ENCODE peak calls at places on chromosomes 11 and 22, in eight cellular contexts. S is COLO829; X is epithelial cell of prostate; N is AG10803; U is ACHN; G is NCI-H1092 treated with DMSO at 0.1 percent for 48 hours; L is memory B cell; H is activated T-cell treated with anti-CD3 and anti-CD28 coated beads, Interleukin-2, amount 50 U/mL, for 72 hours. Z is an unnamed sample.

GRCh38 chr22:39381930-39382329 is 17.6 kb upstream of the TAB1 start:
- DNase-seq in S (no peak), X (no peak), N (no peak), U (no peak), G (no peak), L (no peak), H (no peak), Z (no peak)

GRCh38 chr11:113596658-113597057 is 109.5 kb downstream of the TMPRSS5 start:
- DNase-seq in S (no peak), X (no peak), N (no peak), U (no peak), G (no peak), L (no peak), H (no peak), Z (no peak)

GRCh38 chr11:10005955-10006525 is 288.0 kb downstream of the SBF2 start:
- DNase-seq in S (no peak), X (no peak), N (no peak), U (no peak), G (no peak), L (no peak), H (no peak), Z (no peak)

GRCh38 chr22:35517769-35518530 is 22.7 kb upstream of the RASD2 start:
- DNase-seq in S (no peak), X (no peak), N (no peak), U (no peak), G (no peak), L (no peak), H (no peak), Z (no peak)

GRCh38 chr22:43789452-43789851 is 22.7 kb downstream of the EFCAB6 start:
- DNase-seq in S (no peak), X (peak; percentile 85), N (peak; percentile 99), U (peak; percentile 44), G (no peak), L (no peak), H (no peak), Z (no peak)

GRCh38 chr11:69423611-69424385 is 57.7 kb upstream of the LINC01488 start:
- DNase-seq in S (no peak), X (no peak), N (no peak), U (no peak), G (no peak), L (no peak), H (no peak), Z (no peak)

GRCh38 chr11:129691154-129691553 is 124.5 kb upstream of the TMEM45B start:
- DNase-seq in S (no peak), X (no peak), N (no peak), U (no peak), G (no peak), L (no peak), H (no peak), Z (no peak)

GRCh38 chr11:35142481-35143207 is 3.7 kb downstream of the CD44 start:
- DNase-seq in S (peak; percentile 60), X (no peak), N (peak; percentile 78), U (peak; percentile 48), G (no peak), L (no peak), H (peak; percentile 67), Z (no peak)

GRCh38 chr11:112221263-112221835 is 4.9 kb upstream of the PTS start:
- DNase-seq in S (no peak), X (no peak), N (no peak), U (no peak), G (peak; percentile 39), L (no peak), H (no peak), Z (no peak)

GRCh38 chr11:61966673-61967176 is 709 bp downstream of the FTH1 start:
- DNase-seq in S (no peak), X (no peak), N (peak; percentile 42), U (no peak), G (peak; percentile 40), L (no peak), H (peak; percentile 35), Z (no peak)

GRCh38 chr22:46754110-46754799 is 8.2 kb upstream of the TBC1D22A start:
- DNase-seq in S (peak; percentile 96), X (peak; percentile 87), N (peak; percentile 98), U (peak; percentile 89), G (no peak), L (no peak), H (peak; percentile 51), Z (peak; percentile 83)

GRCh38 chr11:13667245-13667644 is 1.2 kb upstream of the FAR1 start:
- DNase-seq in S (no peak), X (no peak), N (peak; percentile 77), U (no peak), G (peak; percentile 37), L (peak; percentile 13), H (peak; percentile 6), Z (no peak)

GRCh38 chr11:112655386-112655785 is 305.8 kb upstream of the NCAM1 start:
- DNase-seq in S (no peak), X (no peak), N (peak; percentile 96), U (no peak), G (no peak), L (no peak), H (no peak), Z (no peak)

GRCh38 chr11:112012877-112013276 is 12.3 kb upstream of the DLAT start:
- DNase-seq in S (no peak), X (no peak), N (peak; percentile 11), U (no peak), G (no peak), L (no peak), H (no peak), Z (no peak)

GRCh38 chr11:126861796-126862195 is 138.8 kb downstream of the KIRREL3 start:
- DNase-seq in S (no peak), X (no peak), N (no peak), U (no peak), G (no peak), L (no peak), H (no peak), Z (no peak)

GRCh38 chr11:72229336-72229924 is 4.9 kb downstream of the INPPL1 start:
- DNase-seq in S (no peak), X (no peak), N (no peak), U (no peak), G (no peak), L (no peak), H (no peak), Z (no peak)

GRCh38 chr11:19209617-19210016 is 7.8 kb upstream of the CSRP3 start:
- DNase-seq in S (no peak), X (no peak), N (no peak), U (no peak), G (no peak), L (no peak), H (no peak), Z (no peak)

GRCh38 chr22:29621761-29622526 is 18.5 kb downstream of the NF2 start:
- DNase-seq in S (peak; percentile 94), X (peak; percentile 87), N (peak; percentile 97), U (peak; percentile 98), G (no peak), L (no peak), H (no peak), Z (peak; percentile 71)

GRCh38 chr11:72584293-72584921 is 89.8 kb downstream of the PDE2A start:
- DNase-seq in S (no peak), X (no peak), N (peak; percentile 4), U (no peak), G (no peak), L (peak; percentile 59), H (peak; percentile 64), Z (no peak)

GRCh38 chr11:21343204-21343603 is 673.8 kb downstream of the NELL1 start:
- DNase-seq in S (no peak), X (no peak), N (no peak), U (no peak), G (no peak), L (no peak), H (no peak), Z (no peak)

GRCh38 chr11:61507962-61508824 is at the start of gene LRRC10B:
- DNase-seq in S (no peak), X (no peak), N (no peak), U (no peak), G (peak; percentile 73), L (no peak), H (peak; percentile 65), Z (no peak)

GRCh38 chr11:107747622-107748021 is 35.8 kb upstream of the SLN start:
- DNase-seq in S (no peak), X (no peak), N (no peak), U (no peak), G (no peak), L (no peak), H (no peak), Z (no peak)

GRCh38 chr11:114031599-114032320 is 27.8 kb upstream of the ZBTB16 start:
- DNase-seq in S (no peak), X (no peak), N (no peak), U (no peak), G (no peak), L (no peak), H (no peak), Z (no peak)

GRCh38 chr11:128919192-128919591 is 23.5 kb downstream of the TP53AIP1 start:
- DNase-seq in S (no peak), X (no peak), N (no peak), U (no peak), G (no peak), L (no peak), H (peak; percentile 13), Z (no peak)

GRCh38 chr22:19820880-19821522 is 33.7 kb downstream of the GNB1L start:
- DNase-seq in S (no peak), X (no peak), N (no peak), U (no peak), G (no peak), L (no peak), H (no peak), Z (no peak)

GRCh38 chr11:121659811-121660210 is 207.0 kb upstream of the SORL1-AS1 start:
- DNase-seq in S (no peak), X (no peak), N (peak; percentile 64), U (no peak), G (no peak), L (no peak), H (no peak), Z (no peak)

GRCh38 chr22:46050916-46051614 is 74.1 kb upstream of the WNT7B start:
- DNase-seq in S (no peak), X (no peak), N (no peak), U (no peak), G (no peak), L (no peak), H (no peak), Z (no peak)

GRCh38 chr11:62830904-62831519 is 839 bp downstream of the STX5 start:
- DNase-seq in S (no peak), X (no peak), N (no peak), U (peak; percentile 52), G (no peak), L (no peak), H (no peak), Z (no peak)

GRCh38 chr22:40193429-40194421 is 16.0 kb downstream of the TNRC6B start:
- DNase-seq in S (no peak), X (no peak), N (peak; percentile 49), U (no peak), G (no peak), L (no peak), H (no peak), Z (no peak)

GRCh38 chr22:29379258-29379657 is 9.1 kb downstream of the AP1B1 start:
- DNase-seq in S (no peak), X (no peak), N (no peak), U (no peak), G (no peak), L (no peak), H (no peak), Z (no peak)

GRCh38 chr11:64096835-64097234 is 61.1 kb downstream of the FLRT1 start:
- DNase-seq in S (no peak), X (no peak), N (no peak), U (no peak), G (peak; percentile 74), L (no peak), H (no peak), Z (no peak)

GRCh38 chr11:84580338-84580737 is 1046.8 kb downstream of the DLG2 start:
- DNase-seq in S (no peak), X (no peak), N (no peak), U (no peak), G (peak; percentile 87), L (no peak), H (no peak), Z (no peak)